ENCODE peak calls at places on chromosomes 2 and 18, in ten cellular contexts. F is lung; H is right cardiac atrium; B is Calu3; S is HT-29; C is osteocyte; K is astrocyte of the cerebellum; T is neural crest cell; N is NCI-H1105; V is activated naive CD4-positive, alpha-beta T cell treated with anti-CD3 and anti-CD28 coated beads for 36 hours. D is an unnamed sample.

GRCh38 chr2:177175917-177176668 is 36.5 kb upstream of the HNRNPA3 start:
- DNase-seq in F (no peak), H (no peak), B (no peak), S (no peak), C (no peak), K (no peak), T (no peak), N (no peak), V (no peak), D (no peak)

GRCh38 chr2:201220102-201220570 is 37.2 kb downstream of the CASP10 start:
- DNase-seq in F (peak; percentile 38), H (no peak), B (peak; percentile 32), S (peak; percentile 20), C (no peak), K (no peak), T (no peak), N (peak; percentile 45), V (peak; percentile 43), D (peak; percentile 47)

GRCh38 chr18:9608298-9608697 is 6.1 kb downstream of the PPP4R1 start:
- DNase-seq in F (no peak), H (no peak), B (no peak), S (no peak), C (no peak), K (no peak), T (no peak), N (no peak), V (no peak), D (peak; percentile 48)

GRCh38 chr2:233210843-233211600 is 40.5 kb upstream of the ATG16L1 start:
- DNase-seq in F (peak; percentile 86), H (peak; percentile 83), B (peak; percentile 90), S (peak; percentile 93), C (peak; percentile 91), K (peak; percentile 96), T (no peak), N (no peak), V (no peak), D (peak; percentile 96)

GRCh38 chr2:111697560-111697959 is 186.4 kb downstream of the ANAPC1 start:
- DNase-seq in F (no peak), H (no peak), B (no peak), S (no peak), C (no peak), K (no peak), T (no peak), N (no peak), V (no peak), D (no peak)

GRCh38 chr18:60554961-60555360 is 182.4 kb upstream of the MC4R start:
- DNase-seq in F (no peak), H (no peak), B (no peak), S (no peak), C (no peak), K (no peak), T (no peak), N (peak; percentile 82), V (no peak), D (no peak)

GRCh38 chr2:96074156-96074555 is 39.4 kb upstream of the GPAT2 start:
- DNase-seq in F (peak; percentile 17), H (no peak), B (no peak), S (no peak), C (no peak), K (no peak), T (no peak), N (no peak), V (no peak), D (no peak)

GRCh38 chr2:98907385-98907784 is 28.6 kb downstream of the CRACDL start:
- DNase-seq in F (peak; percentile 6), H (no peak), B (no peak), S (no peak), C (peak; percentile 44), K (no peak), T (no peak), N (no peak), V (no peak), D (no peak)

GRCh38 chr2:53886406-53887280 is 26.9 kb upstream of the GPR75 start:
- DNase-seq in F (no peak), H (no peak), B (no peak), S (no peak), C (no peak), K (no peak), T (no peak), N (peak; percentile 2), V (no peak), D (no peak)

GRCh38 chr2:232749331-232749730 is 27.0 kb downstream of the KCNJ13 start:
- DNase-seq in F (no peak), H (no peak), B (no peak), S (no peak), C (no peak), K (no peak), T (no peak), N (no peak), V (no peak), D (no peak)

GRCh38 chr2:42532397-42532796 is 36.0 kb upstream of the MTA3 start:
- DNase-seq in F (no peak), H (no peak), B (no peak), S (no peak), C (no peak), K (no peak), T (no peak), N (no peak), V (no peak), D (no peak)

GRCh38 chr2:64862001-64862397 is 127.2 kb upstream of the SLC1A4 start:
- DNase-seq in F (no peak), H (no peak), B (no peak), S (no peak), C (no peak), K (no peak), T (no peak), N (no peak), V (no peak), D (no peak)

GRCh38 chr2:73033766-73034381 is 37.6 kb downstream of the SFXN5 start:
- DNase-seq in F (no peak), H (no peak), B (no peak), S (peak; percentile 7), C (no peak), K (no peak), T (no peak), N (no peak), V (no peak), D (no peak)

GRCh38 chr18:21262244-21262643 is 20.2 kb downstream of the GREB1L start:
- DNase-seq in F (no peak), H (no peak), B (no peak), S (no peak), C (no peak), K (no peak), T (no peak), N (no peak), V (no peak), D (no peak)

GRCh38 chr18:295756-296155 is 27.9 kb upstream of the THOC1 start:
- DNase-seq in F (no peak), H (no peak), B (no peak), S (no peak), C (no peak), K (no peak), T (no peak), N (no peak), V (no peak), D (peak; percentile 68)

GRCh38 chr2:167181674-167182073 is 293.4 kb downstream of the XIRP2 start:
- DNase-seq in F (no peak), H (no peak), B (no peak), S (no peak), C (no peak), K (no peak), T (no peak), N (no peak), V (no peak), D (no peak)

GRCh38 chr18:11548367-11548766 is 61.0 kb upstream of the SLC35G4 start:
- DNase-seq in F (no peak), H (no peak), B (no peak), S (no peak), C (no peak), K (no peak), T (no peak), N (no peak), V (no peak), D (no peak)

GRCh38 chr2:219569635-219570034 is 1.7 kb downstream of the OBSL1 start:
- DNase-seq in F (no peak), H (no peak), B (no peak), S (no peak), C (no peak), K (no peak), T (no peak), N (no peak), V (no peak), D (no peak)

GRCh38 chr2:84856785-84857184 is 24.1 kb downstream of the TRABD2A start:
- DNase-seq in F (no peak), H (no peak), B (no peak), S (no peak), C (no peak), K (no peak), T (no peak), N (no peak), V (peak; percentile 76), D (no peak)

GRCh38 chr2:54704688-54705605 is 18.5 kb upstream of the EML6 start:
- DNase-seq in F (no peak), H (no peak), B (no peak), S (peak; percentile 63), C (no peak), K (peak; percentile 62), T (no peak), N (peak; percentile 47), V (no peak), D (peak; percentile 88)

GRCh38 chr2:52844701-52845423 is 922.7 kb upstream of the CHAC2 start:
- DNase-seq in F (no peak), H (no peak), B (no peak), S (no peak), C (no peak), K (peak; percentile 18), T (no peak), N (no peak), V (no peak), D (no peak)

GRCh38 chr2:98334439-98335078 is 11.7 kb upstream of the CNGA3 start:
- DNase-seq in F (no peak), H (no peak), B (no peak), S (no peak), C (no peak), K (peak; percentile 63), T (no peak), N (peak; percentile 87), V (no peak), D (peak; percentile 84)

GRCh38 chr2:97951155-97951670 is 44.5 kb downstream of the TMEM131 start:
- DNase-seq in F (no peak), H (no peak), B (no peak), S (no peak), C (no peak), K (no peak), T (no peak), N (no peak), V (peak; percentile 13), D (no peak)

GRCh38 chr18:73684651-73685050 is 463.0 kb downstream of the FBXO15 start:
- DNase-seq in F (no peak), H (no peak), B (peak; percentile 16), S (no peak), C (no peak), K (no peak), T (no peak), N (no peak), V (no peak), D (peak; percentile 38)

GRCh38 chr2:128632491-128632780 is 313.8 kb upstream of the HS6ST1 start:
- DNase-seq in F (no peak), H (no peak), B (no peak), S (no peak), C (no peak), K (no peak), T (no peak), N (no peak), V (no peak), D (no peak)

GRCh38 chr18:12656671-12657047 is 1.2 kb downstream of the SPIRE1 start:
- DNase-seq in F (no peak), H (no peak), B (no peak), S (no peak), C (no peak), K (no peak), T (no peak), N (no peak), V (no peak), D (peak; percentile 51)

D was measured in fibroblast of the aortic adventitia.